ENCODE peak calls at places on chromosomes 4 and X, in ten cellular contexts. One of them, this sample, is unnamed.

GRCh38 chr4:182278729-182279128 is 35.5 kb downstream of the TENM3 start:
- DNase-seq in tibial nerve: no peak
- DNase-seq in stimulated activated CD4-positive, alpha-beta T cell treated with anti-CD3 and anti-CD28 coated beads, Interleukin-15, amount 100 ng/mL, for 24 hours: no peak
- DNase-seq in activated CD4-positive, alpha-beta T cell treated with anti-CD3 and anti-CD28 coated beads, Interleukin-2, amount 50 U/mL, for 1 hour: no peak
- DNase-seq in NCI-H2029 treated with DMSO at 0.1 percent for 48 hours: no peak
- DNase-seq in COR-L47: no peak
- DNase-seq in ecto neural progenitor cell: no peak
- DNase-seq in NCI-H69: no peak
- DNase-seq in GM20000: no peak
- DNase-seq in mammary epithelial cell: no peak
- DNase-seq in this sample: no peak

GRCh38 chrX:66544181-66544580 is 94.7 kb downstream of the EDA2R start:
- DNase-seq in NCI-H2029 treated with DMSO at 0.1 percent for 48 hours: no peak
- DNase-seq in stimulated activated CD4-positive, alpha-beta T cell treated with anti-CD3 and anti-CD28 coated beads, Interleukin-15, amount 100 ng/mL, for 24 hours: no peak
- DNase-seq in NCI-H69: no peak
- DNase-seq in mammary epithelial cell: no peak
- DNase-seq in GM20000: no peak
- DNase-seq in ecto neural progenitor cell: no peak
- DNase-seq in COR-L47: no peak
- DNase-seq in activated CD4-positive, alpha-beta T cell treated with anti-CD3 and anti-CD28 coated beads, Interleukin-2, amount 50 U/mL, for 1 hour: no peak
- DNase-seq in tibial nerve: no peak
- DNase-seq in this sample: no peak

GRCh38 chrX:2767631-2768455 is 16.0 kb downstream of the XG start:
- DNase-seq in NCI-H2029 treated with DMSO at 0.1 percent for 48 hours: no peak
- DNase-seq in ecto neural progenitor cell: peak
- DNase-seq in COR-L47: peak
- DNase-seq in tibial nerve: peak
- DNase-seq in stimulated activated CD4-positive, alpha-beta T cell treated with anti-CD3 and anti-CD28 coated beads, Interleukin-15, amount 100 ng/mL, for 24 hours: no peak
- DNase-seq in NCI-H69: peak
- DNase-seq in activated CD4-positive, alpha-beta T cell treated with anti-CD3 and anti-CD28 coated beads, Interleukin-2, amount 50 U/mL, for 1 hour: no peak
- DNase-seq in mammary epithelial cell: peak
- DNase-seq in GM20000: no peak
- DNase-seq in this sample: no peak

GRCh38 chr4:52868138-52868537 is 6.0 kb downstream of the RASL11B start:
- DNase-seq in NCI-H2029 treated with DMSO at 0.1 percent for 48 hours: peak
- DNase-seq in mammary epithelial cell: no peak
- DNase-seq in COR-L47: no peak
- DNase-seq in tibial nerve: no peak
- DNase-seq in activated CD4-positive, alpha-beta T cell treated with anti-CD3 and anti-CD28 coated beads, Interleukin-2, amount 50 U/mL, for 1 hour: no peak
- DNase-seq in GM20000: no peak
- DNase-seq in ecto neural progenitor cell: peak
- DNase-seq in stimulated activated CD4-positive, alpha-beta T cell treated with anti-CD3 and anti-CD28 coated beads, Interleukin-15, amount 100 ng/mL, for 24 hours: no peak
- DNase-seq in NCI-H69: peak
- DNase-seq in this sample: no peak

GRCh38 chr4:39697740-39698423 is at the start of gene UBE2K:
- DNase-seq in ecto neural progenitor cell: peak
- DNase-seq in NCI-H2029 treated with DMSO at 0.1 percent for 48 hours: peak
- DNase-seq in stimulated activated CD4-positive, alpha-beta T cell treated with anti-CD3 and anti-CD28 coated beads, Interleukin-15, amount 100 ng/mL, for 24 hours: peak
- DNase-seq in GM20000: peak
- DNase-seq in COR-L47: peak
- DNase-seq in mammary epithelial cell: peak
- DNase-seq in activated CD4-positive, alpha-beta T cell treated with anti-CD3 and anti-CD28 coated beads, Interleukin-2, amount 50 U/mL, for 1 hour: peak
- DNase-seq in tibial nerve: peak
- DNase-seq in NCI-H69: peak
- DNase-seq in this sample: peak

GRCh38 chrX:48956728-48957414 is 536 bp downstream of the OTUD5 start:
- DNase-seq in NCI-H2029 treated with DMSO at 0.1 percent for 48 hours: no peak
- DNase-seq in COR-L47: no peak
- DNase-seq in mammary epithelial cell: no peak
- DNase-seq in stimulated activated CD4-positive, alpha-beta T cell treated with anti-CD3 and anti-CD28 coated beads, Interleukin-15, amount 100 ng/mL, for 24 hours: peak
- DNase-seq in activated CD4-positive, alpha-beta T cell treated with anti-CD3 and anti-CD28 coated beads, Interleukin-2, amount 50 U/mL, for 1 hour: peak
- DNase-seq in GM20000: no peak
- DNase-seq in NCI-H69: no peak
- DNase-seq in ecto neural progenitor cell: peak
- DNase-seq in tibial nerve: no peak
- DNase-seq in this sample: no peak

GRCh38 chrX:10847333-10847732 is 226.9 kb upstream of the MID1 start:
- DNase-seq in ecto neural progenitor cell: no peak
- DNase-seq in stimulated activated CD4-positive, alpha-beta T cell treated with anti-CD3 and anti-CD28 coated beads, Interleukin-15, amount 100 ng/mL, for 24 hours: no peak
- DNase-seq in NCI-H69: no peak
- DNase-seq in mammary epithelial cell: no peak
- DNase-seq in tibial nerve: no peak
- DNase-seq in NCI-H2029 treated with DMSO at 0.1 percent for 48 hours: no peak
- DNase-seq in GM20000: no peak
- DNase-seq in activated CD4-positive, alpha-beta T cell treated with anti-CD3 and anti-CD28 coated beads, Interleukin-2, amount 50 U/mL, for 1 hour: no peak
- DNase-seq in COR-L47: no peak
- DNase-seq in this sample: no peak

GRCh38 chrX:72609313-72609712 is 36.7 kb upstream of the HDAC8 start:
- DNase-seq in COR-L47: no peak
- DNase-seq in GM20000: peak
- DNase-seq in mammary epithelial cell: peak
- DNase-seq in ecto neural progenitor cell: no peak
- DNase-seq in NCI-H69: peak
- DNase-seq in stimulated activated CD4-positive, alpha-beta T cell treated with anti-CD3 and anti-CD28 coated beads, Interleukin-15, amount 100 ng/mL, for 24 hours: no peak
- DNase-seq in tibial nerve: no peak
- DNase-seq in activated CD4-positive, alpha-beta T cell treated with anti-CD3 and anti-CD28 coated beads, Interleukin-2, amount 50 U/mL, for 1 hour: no peak
- DNase-seq in NCI-H2029 treated with DMSO at 0.1 percent for 48 hours: no peak
- DNase-seq in this sample: no peak

GRCh38 chr4:128354205-128354821 is 66.7 kb upstream of the PGRMC2 start:
- DNase-seq in ecto neural progenitor cell: no peak
- DNase-seq in mammary epithelial cell: peak
- DNase-seq in GM20000: no peak
- DNase-seq in stimulated activated CD4-positive, alpha-beta T cell treated with anti-CD3 and anti-CD28 coated beads, Interleukin-15, amount 100 ng/mL, for 24 hours: no peak
- DNase-seq in NCI-H69: peak
- DNase-seq in tibial nerve: peak
- DNase-seq in COR-L47: peak
- DNase-seq in NCI-H2029 treated with DMSO at 0.1 percent for 48 hours: peak
- DNase-seq in activated CD4-positive, alpha-beta T cell treated with anti-CD3 and anti-CD28 coated beads, Interleukin-2, amount 50 U/mL, for 1 hour: no peak
- DNase-seq in this sample: no peak

GRCh38 chr4:7198440-7199128 is 6.2 kb downstream of the SORCS2 start:
- DNase-seq in ecto neural progenitor cell: peak
- DNase-seq in mammary epithelial cell: no peak
- DNase-seq in tibial nerve: no peak
- DNase-seq in NCI-H2029 treated with DMSO at 0.1 percent for 48 hours: no peak
- DNase-seq in COR-L47: no peak
- DNase-seq in activated CD4-positive, alpha-beta T cell treated with anti-CD3 and anti-CD28 coated beads, Interleukin-2, amount 50 U/mL, for 1 hour: no peak
- DNase-seq in stimulated activated CD4-positive, alpha-beta T cell treated with anti-CD3 and anti-CD28 coated beads, Interleukin-15, amount 100 ng/mL, for 24 hours: no peak
- DNase-seq in GM20000: no peak
- DNase-seq in NCI-H69: no peak
- DNase-seq in this sample: no peak

GRCh38 chr4:22485751-22486150 is 30.1 kb downstream of the ADGRA3 start:
- DNase-seq in NCI-H2029 treated with DMSO at 0.1 percent for 48 hours: no peak
- DNase-seq in COR-L47: peak
- DNase-seq in GM20000: no peak
- DNase-seq in stimulated activated CD4-positive, alpha-beta T cell treated with anti-CD3 and anti-CD28 coated beads, Interleukin-15, amount 100 ng/mL, for 24 hours: no peak
- DNase-seq in activated CD4-positive, alpha-beta T cell treated with anti-CD3 and anti-CD28 coated beads, Interleukin-2, amount 50 U/mL, for 1 hour: no peak
- DNase-seq in mammary epithelial cell: peak
- DNase-seq in NCI-H69: peak
- DNase-seq in tibial nerve: no peak
- DNase-seq in ecto neural progenitor cell: no peak
- DNase-seq in this sample: no peak

GRCh38 chrX:38342853-38343778 is 9.3 kb upstream of the OTC start:
- DNase-seq in NCI-H2029 treated with DMSO at 0.1 percent for 48 hours: no peak
- DNase-seq in stimulated activated CD4-positive, alpha-beta T cell treated with anti-CD3 and anti-CD28 coated beads, Interleukin-15, amount 100 ng/mL, for 24 hours: no peak
- DNase-seq in ecto neural progenitor cell: no peak
- DNase-seq in activated CD4-positive, alpha-beta T cell treated with anti-CD3 and anti-CD28 coated beads, Interleukin-2, amount 50 U/mL, for 1 hour: no peak
- DNase-seq in NCI-H69: no peak
- DNase-seq in GM20000: no peak
- DNase-seq in mammary epithelial cell: no peak
- DNase-seq in tibial nerve: no peak
- DNase-seq in COR-L47: no peak
- DNase-seq in this sample: no peak

GRCh38 chr4:68963389-68963788 is 11.8 kb upstream of the UGT2A3 start:
- DNase-seq in tibial nerve: no peak
- DNase-seq in stimulated activated CD4-positive, alpha-beta T cell treated with anti-CD3 and anti-CD28 coated beads, Interleukin-15, amount 100 ng/mL, for 24 hours: no peak
- DNase-seq in mammary epithelial cell: no peak
- DNase-seq in activated CD4-positive, alpha-beta T cell treated with anti-CD3 and anti-CD28 coated beads, Interleukin-2, amount 50 U/mL, for 1 hour: no peak
- DNase-seq in ecto neural progenitor cell: no peak
- DNase-seq in NCI-H69: no peak
- DNase-seq in GM20000: no peak
- DNase-seq in COR-L47: no peak
- DNase-seq in NCI-H2029 treated with DMSO at 0.1 percent for 48 hours: no peak
- DNase-seq in this sample: no peak

GRCh38 chr4:106048250-106048931 is 153.1 kb downstream of the NPNT start:
- DNase-seq in NCI-H2029 treated with DMSO at 0.1 percent for 48 hours: no peak
- DNase-seq in mammary epithelial cell: no peak
- DNase-seq in GM20000: no peak
- DNase-seq in NCI-H69: no peak
- DNase-seq in ecto neural progenitor cell: no peak
- DNase-seq in activated CD4-positive, alpha-beta T cell treated with anti-CD3 and anti-CD28 coated beads, Interleukin-2, amount 50 U/mL, for 1 hour: no peak
- DNase-seq in tibial nerve: no peak
- DNase-seq in stimulated activated CD4-positive, alpha-beta T cell treated with anti-CD3 and anti-CD28 coated beads, Interleukin-15, amount 100 ng/mL, for 24 hours: no peak
- DNase-seq in COR-L47: no peak
- DNase-seq in this sample: no peak

GRCh38 chrX:71542825-71543224 is 9.9 kb downstream of the OGT start:
- DNase-seq in COR-L47: no peak
- DNase-seq in stimulated activated CD4-positive, alpha-beta T cell treated with anti-CD3 and anti-CD28 coated beads, Interleukin-15, amount 100 ng/mL, for 24 hours: no peak
- DNase-seq in tibial nerve: no peak
- DNase-seq in NCI-H69: no peak
- DNase-seq in mammary epithelial cell: peak
- DNase-seq in ecto neural progenitor cell: no peak
- DNase-seq in NCI-H2029 treated with DMSO at 0.1 percent for 48 hours: no peak
- DNase-seq in GM20000: no peak
- DNase-seq in activated CD4-positive, alpha-beta T cell treated with anti-CD3 and anti-CD28 coated beads, Interleukin-2, amount 50 U/mL, for 1 hour: no peak
- DNase-seq in this sample: no peak

GRCh38 chr4:82851902-82852750 is 38.8 kb downstream of the SEC31A start:
- DNase-seq in GM20000: peak
- DNase-seq in NCI-H69: peak
- DNase-seq in activated CD4-positive, alpha-beta T cell treated with anti-CD3 and anti-CD28 coated beads, Interleukin-2, amount 50 U/mL, for 1 hour: no peak
- DNase-seq in COR-L47: peak
- DNase-seq in ecto neural progenitor cell: no peak
- DNase-seq in NCI-H2029 treated with DMSO at 0.1 percent for 48 hours: no peak
- DNase-seq in tibial nerve: no peak
- DNase-seq in mammary epithelial cell: no peak
- DNase-seq in stimulated activated CD4-positive, alpha-beta T cell treated with anti-CD3 and anti-CD28 coated beads, Interleukin-15, amount 100 ng/mL, for 24 hours: no peak
- DNase-seq in this sample: no peak

GRCh38 chr4:136743238-136743637 is 789.1 kb downstream of the PCDH18 start:
- DNase-seq in activated CD4-positive, alpha-beta T cell treated with anti-CD3 and anti-CD28 coated beads, Interleukin-2, amount 50 U/mL, for 1 hour: no peak
- DNase-seq in tibial nerve: no peak
- DNase-seq in GM20000: no peak
- DNase-seq in ecto neural progenitor cell: no peak
- DNase-seq in NCI-H2029 treated with DMSO at 0.1 percent for 48 hours: no peak
- DNase-seq in COR-L47: no peak
- DNase-seq in stimulated activated CD4-positive, alpha-beta T cell treated with anti-CD3 and anti-CD28 coated beads, Interleukin-15, amount 100 ng/mL, for 24 hours: no peak
- DNase-seq in mammary epithelial cell: no peak
- DNase-seq in NCI-H69: no peak
- DNase-seq in this sample: no peak

GRCh38 chr4:150582101-150582565 is at the start of gene MAB21L2:
- DNase-seq in NCI-H69: no peak
- DNase-seq in stimulated activated CD4-positive, alpha-beta T cell treated with anti-CD3 and anti-CD28 coated beads, Interleukin-15, amount 100 ng/mL, for 24 hours: no peak
- DNase-seq in COR-L47: no peak
- DNase-seq in tibial nerve: no peak
- DNase-seq in activated CD4-positive, alpha-beta T cell treated with anti-CD3 and anti-CD28 coated beads, Interleukin-2, amount 50 U/mL, for 1 hour: no peak
- DNase-seq in ecto neural progenitor cell: peak
- DNase-seq in NCI-H2029 treated with DMSO at 0.1 percent for 48 hours: no peak
- DNase-seq in mammary epithelial cell: no peak
- DNase-seq in GM20000: no peak
- DNase-seq in this sample: no peak

GRCh38 chr4:102614801-102615200 is 113.6 kb downstream of the NFKB1 start:
- DNase-seq in tibial nerve: no peak
- DNase-seq in activated CD4-positive, alpha-beta T cell treated with anti-CD3 and anti-CD28 coated beads, Interleukin-2, amount 50 U/mL, for 1 hour: no peak
- DNase-seq in NCI-H69: no peak
- DNase-seq in ecto neural progenitor cell: no peak
- DNase-seq in mammary epithelial cell: no peak
- DNase-seq in COR-L47: no peak
- DNase-seq in stimulated activated CD4-positive, alpha-beta T cell treated with anti-CD3 and anti-CD28 coated beads, Interleukin-15, amount 100 ng/mL, for 24 hours: peak
- DNase-seq in NCI-H2029 treated with DMSO at 0.1 percent for 48 hours: no peak
- DNase-seq in GM20000: no peak
- DNase-seq in this sample: no peak

GRCh38 chr4:74433043-74433442 is 11.9 kb upstream of the AREG start:
- DNase-seq in ecto neural progenitor cell: no peak
- DNase-seq in activated CD4-positive, alpha-beta T cell treated with anti-CD3 and anti-CD28 coated beads, Interleukin-2, amount 50 U/mL, for 1 hour: no peak
- DNase-seq in COR-L47: no peak
- DNase-seq in stimulated activated CD4-positive, alpha-beta T cell treated with anti-CD3 and anti-CD28 coated beads, Interleukin-15, amount 100 ng/mL, for 24 hours: no peak
- DNase-seq in NCI-H69: no peak
- DNase-seq in tibial nerve: no peak
- DNase-seq in NCI-H2029 treated with DMSO at 0.1 percent for 48 hours: no peak
- DNase-seq in mammary epithelial cell: no peak
- DNase-seq in GM20000: no peak
- DNase-seq in this sample: no peak

GRCh38 chr4:93466440-93466839 is 362.1 kb upstream of the ATOH1 start:
- DNase-seq in NCI-H2029 treated with DMSO at 0.1 percent for 48 hours: no peak
- DNase-seq in activated CD4-positive, alpha-beta T cell treated with anti-CD3 and anti-CD28 coated beads, Interleukin-2, amount 50 U/mL, for 1 hour: no peak
- DNase-seq in stimulated activated CD4-positive, alpha-beta T cell treated with anti-CD3 and anti-CD28 coated beads, Interleukin-15, amount 100 ng/mL, for 24 hours: no peak
- DNase-seq in tibial nerve: no peak
- DNase-seq in mammary epithelial cell: no peak
- DNase-seq in ecto neural progenitor cell: peak
- DNase-seq in GM20000: no peak
- DNase-seq in COR-L47: no peak
- DNase-seq in NCI-H69: peak
- DNase-seq in this sample: no peak

This sample was measured in GOT3.